ENCODE peak calls at places on chromosomes 3 and 15, in six cellular contexts. F, T, J, Q, S and L are unnamed samples.

GRCh38 chr3:34106879-34107278 is 308.4 kb downstream of the PDCD6IP start:
- DNase-seq in F (no peak), T (peak), J (no peak), Q (no peak), S (no peak), L (no peak)

GRCh38 chr3:126340943-126341754 is 16.1 kb downstream of the KLF15 start:
- DNase-seq in F (no peak), T (no peak), J (no peak), Q (no peak), S (no peak), L (no peak)

GRCh38 chr3:50430186-50430585 is 70.9 kb upstream of the TMEM115 start:
- DNase-seq in F (no peak), T (no peak), J (no peak), Q (no peak), S (no peak), L (no peak)

GRCh38 chr15:35308802-35309201 is 223.7 kb upstream of the NANOGP8 start:
- DNase-seq in F (no peak), T (peak), J (peak), Q (peak), S (no peak), L (peak)

GRCh38 chr3:49826016-49826415 is 12.3 kb upstream of the UBA7 start:
- DNase-seq in F (no peak), T (no peak), J (no peak), Q (no peak), S (no peak), L (no peak)

GRCh38 chr3:2154596-2154995 is 55.9 kb downstream of the CNTN4 start:
- DNase-seq in F (no peak), T (no peak), J (no peak), Q (no peak), S (no peak), L (no peak)

GRCh38 chr15:34609658-34610057 is 26.2 kb upstream of the GOLGA8B start:
- DNase-seq in F (no peak), T (no peak), J (no peak), Q (no peak), S (no peak), L (no peak)

GRCh38 chr15:64847448-64847847 is 5.7 kb downstream of the PLEKHO2 start:
- DNase-seq in F (no peak), T (no peak), J (no peak), Q (no peak), S (no peak), L (no peak)

GRCh38 chr3:192422998-192423349 is 304.4 kb downstream of the FGF12 start:
- DNase-seq in F (no peak), T (no peak), J (no peak), Q (no peak), S (no peak), L (peak)

GRCh38 chr3:67598814-67599556 is 55.4 kb downstream of the SUCLG2 start:
- DNase-seq in F (no peak), T (no peak), J (no peak), Q (no peak), S (no peak), L (no peak)

GRCh38 chr3:189144645-189145044 is 27.1 kb upstream of the TPRG1 start:
- DNase-seq in F (no peak), T (peak), J (peak), Q (peak), S (no peak), L (no peak)

GRCh38 chr3:51988286-51989146 is 5.2 kb downstream of the ACY1 start:
- DNase-seq in F (no peak), T (no peak), J (no peak), Q (no peak), S (no peak), L (no peak)